ENCODE peak calls at places on chromosomes 11 and 22, in five cellular contexts. P, U, Y, X and Q are unnamed samples.

GRCh38 chr11:111206472-111206871 is 39.1 kb upstream of the POU2AF2 start:
- DNase-seq in P (no peak), Y (no peak), U (no peak), X (no peak), Q (no peak)

GRCh38 chr22:20249797-20250354 is 18.2 kb downstream of the RTN4R start:
- DNase-seq in X (peak), U (no peak), P (no peak), Y (no peak), Q (no peak)

GRCh38 chr11:99066609-99067008 is 45.9 kb downstream of the CNTN5 start:
- DNase-seq in Y (no peak), P (no peak), X (peak), U (no peak), Q (no peak)

GRCh38 chr11:129333873-129334272 is 41.8 kb upstream of the BARX2 start:
- DNase-seq in P (no peak), U (no peak), X (no peak), Y (peak), Q (no peak)

GRCh38 chr11:122756417-122756816 is 81.9 kb upstream of the CRTAM start:
- DNase-seq in U (no peak), Y (no peak), P (peak), X (no peak), Q (no peak)

GRCh38 chr22:37417737-37418348 is 9.4 kb downstream of the ELFN2 start:
- DNase-seq in U (no peak), P (no peak), Y (no peak), X (no peak), Q (no peak)

GRCh38 chr11:126914941-126915340 is 85.6 kb downstream of the KIRREL3 start:
- DNase-seq in U (peak), X (no peak), P (no peak), Y (no peak), Q (no peak)

GRCh38 chr11:65291613-65292012 is 23.1 kb upstream of the CDC42EP2 start:
- DNase-seq in X (no peak), Y (no peak), P (no peak), U (no peak), Q (no peak)

GRCh38 chr11:6566704-6567370 is 36.6 kb downstream of the RRP8 start:
- DNase-seq in U (no peak), Y (peak), P (no peak), X (no peak), Q (no peak)